ENCODE peak calls at places on chromosomes 12 and 14, in seven cellular contexts. R, B, P, F, D, M and T are unnamed samples.

GRCh38 chr12:61667676-61668075 is 592.5 kb upstream of the USP15 start:
- DNase-seq in D (no peak), R (no peak), M (no peak), F (no peak), P (no peak), B (no peak), T (no peak)

GRCh38 chr12:123900898-123901376 is 71.7 kb downstream of the CCDC92 start:
- DNase-seq in R (no peak), D (no peak), P (no peak), M (no peak), F (no peak), B (no peak), T (peak)

GRCh38 chr14:56844603-56845002 is 34.3 kb upstream of the OTX2 start:
- DNase-seq in R (no peak), B (no peak), P (no peak), F (no peak), M (no peak), D (no peak), T (no peak)

GRCh38 chr12:6869049-6870021 is 2.0 kb downstream of the TPI1 start:
- DNase-seq in B (peak), D (peak), M (peak), R (peak), P (peak), F (no peak), T (peak)

GRCh38 chr14:101791919-101792572 is 30.5 kb downstream of the PPP2R5C start:
- DNase-seq in P (no peak), F (no peak), M (no peak), B (no peak), D (no peak), R (no peak), T (no peak)

GRCh38 chr12:40768125-40768864 is 76.1 kb downstream of the CNTN1 start:
- DNase-seq in R (no peak), F (no peak), P (no peak), B (no peak), M (no peak), D (no peak), T (no peak)

GRCh38 chr12:19139795-19140194 is 10.3 kb downstream of the PLEKHA5 start:
- DNase-seq in P (no peak), B (no peak), D (no peak), F (no peak), M (no peak), R (no peak), T (no peak)

GRCh38 chr12:131242741-131243496 is 289.2 kb downstream of the ADGRD1 start:
- DNase-seq in M (peak), R (peak), B (no peak), P (peak), F (no peak), D (peak), T (peak)

GRCh38 chr14:76924363-76925151 is 98.3 kb downstream of the LRRC74A start:
- DNase-seq in M (no peak), D (peak), R (peak), F (peak), P (no peak), B (peak), T (peak)

GRCh38 chr12:65510584-65511050 is 232.1 kb downstream of the MSRB3 start:
- DNase-seq in M (no peak), D (no peak), B (peak), R (no peak), P (peak), F (peak), T (peak)

GRCh38 chr14:92690171-92691011 is 58.0 kb downstream of the LGMN start:
- DNase-seq in R (no peak), M (no peak), P (peak), D (peak), F (no peak), B (peak), T (no peak)

GRCh38 chr14:100893228-100893601 is 10.3 kb downstream of the RTL1 start:
- DNase-seq in P (no peak), F (no peak), R (no peak), B (no peak), D (no peak), M (no peak), T (no peak)

GRCh38 chr14:61661471-61661988 is 33.8 kb upstream of the HIF1A start:
- DNase-seq in B (no peak), M (peak), R (no peak), F (no peak), P (no peak), D (no peak), T (no peak)

GRCh38 chr14:100104523-100105300 is 39.5 kb downstream of the EVL start:
- DNase-seq in B (no peak), M (no peak), R (no peak), P (no peak), F (no peak), D (no peak), T (no peak)

GRCh38 chr14:72771561-72771960 is 122.3 kb downstream of the DPF3 start:
- DNase-seq in D (no peak), R (no peak), F (no peak), M (no peak), B (no peak), P (no peak), T (no peak)

GRCh38 chr14:93301821-93302447 is 30.9 kb downstream of the BTBD7 start:
- DNase-seq in R (no peak), B (no peak), P (peak), M (no peak), D (no peak), F (peak), T (no peak)

GRCh38 chr12:6372403-6373003 is 2.9 kb downstream of the SCNN1A start:
- DNase-seq in R (no peak), D (no peak), M (no peak), P (peak), F (no peak), B (peak), T (no peak)

GRCh38 chr14:65993103-65993502 is 493.1 kb upstream of the CCDC196 start:
- DNase-seq in R (no peak), F (no peak), B (no peak), D (no peak), P (no peak), M (no peak), T (no peak)

GRCh38 chr14:83007641-83008237 is 1474.1 kb upstream of the SEL1L start:
- DNase-seq in R (no peak), F (no peak), D (no peak), P (no peak), B (no peak), M (no peak), T (no peak)
- TF ChIP-seq YY1 in R (no peak), F (no peak), D (no peak), P (no peak), B (no peak), M (no peak), T (no peak)

DNA sequence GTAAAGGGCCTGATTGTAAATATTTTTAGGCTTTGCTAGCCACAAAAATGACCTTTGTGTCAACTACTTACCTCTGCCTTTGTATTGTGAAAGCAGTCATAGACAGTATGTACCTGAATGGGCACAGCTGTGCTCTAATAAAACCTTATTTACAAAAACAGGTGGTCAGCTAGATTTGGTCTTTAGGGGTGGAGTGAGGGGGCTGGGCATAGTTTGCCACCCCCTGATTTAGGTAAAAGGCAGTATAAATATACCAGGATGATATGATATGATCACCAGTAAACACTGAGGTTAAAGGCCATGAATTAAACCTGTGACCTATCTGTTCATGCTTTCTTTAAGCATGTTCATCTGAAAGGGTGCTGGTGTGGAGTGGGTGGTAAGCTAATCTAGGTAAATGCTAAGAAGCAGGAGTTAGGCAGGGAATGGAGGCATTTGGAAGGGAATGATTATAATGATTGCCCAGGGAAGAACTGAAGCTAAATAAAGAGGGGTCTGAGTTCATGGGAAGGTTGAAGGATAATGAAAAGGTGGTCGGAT is 77.1 kb upstream of the BCAT1 start:
- DNase-seq in D (no peak), R (no peak), B (no peak), M (no peak), P (no peak), F (no peak), T (no peak)
- H3K4me3 ChIP-seq in D (no peak), R (no peak), B (no peak), M (no peak), P (no peak), F (no peak), T (no peak)

DNA sequence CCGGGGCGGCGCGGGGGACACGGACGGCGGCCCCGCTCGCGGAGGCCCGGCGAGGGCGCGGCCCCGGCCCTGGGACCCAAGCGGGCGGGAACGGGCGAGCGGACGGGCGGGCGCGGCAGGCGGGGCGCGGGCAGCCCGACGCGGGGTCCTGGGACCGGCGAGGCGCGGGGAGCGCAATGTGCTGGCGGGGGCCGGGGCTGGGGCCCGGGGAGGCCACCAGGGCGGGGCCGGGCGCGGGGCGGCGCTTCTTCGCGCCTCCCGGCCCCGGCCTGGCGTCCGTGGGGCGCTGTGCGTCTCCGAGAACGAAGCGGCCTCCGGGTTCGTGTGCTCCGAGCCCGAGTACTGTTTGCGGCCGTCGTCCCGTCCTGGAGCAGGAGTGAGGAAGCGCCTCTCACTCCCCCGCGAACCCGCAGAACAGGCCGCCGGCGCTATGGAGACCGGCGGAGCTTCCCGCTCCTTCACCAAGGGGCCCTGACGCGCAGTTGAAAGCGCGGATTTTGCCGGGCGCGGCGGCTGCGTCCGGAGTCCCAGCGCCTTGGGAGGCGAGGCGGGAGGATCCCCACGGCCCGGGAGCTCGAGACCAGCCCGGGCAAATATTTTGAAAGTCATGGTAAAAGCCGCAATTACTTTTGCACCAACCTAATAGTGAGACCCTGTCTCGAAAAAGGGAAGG is 415 bp upstream of the ANKLE2 start:
- DNase-seq in F (peak), B (peak), D (peak), M (no peak), P (peak), R (peak), T (peak)
- TF ChIP-seq YY1 in F (no peak), B (peak), D (no peak), M (no peak), P (no peak), R (peak), T (no peak)

GRCh38 chr14:32578181-32578580 is 249.1 kb downstream of the AKAP6 start:
- DNase-seq in F (no peak), B (no peak), P (no peak), D (no peak), R (no peak), M (no peak), T (no peak)
- H3K4me3 ChIP-seq in F (no peak), B (no peak), P (no peak), D (no peak), R (no peak), M (no peak), T (no peak)

GRCh38 chr14:86944434-86944833 is 1048.5 kb downstream of the GALC start:
- DNase-seq in D (no peak), M (no peak), B (no peak), P (no peak), R (no peak), F (no peak), T (no peak)
- TF ChIP-seq YY1 in D (no peak), M (no peak), B (no peak), P (no peak), R (no peak), F (no peak), T (no peak)